ENCODE peak calls at places on chromosomes 5 and 9, in seven cellular contexts. U is mesenteric fat pad, C is cardiac muscle cell, E is ureter, H is epithelial cell of esophagus, Z is EH, R is A172. Y is an unnamed sample.

GRCh38 chr5:164475339-164475977 is 970.0 kb downstream of the MAT2B start:
- DNase-seq in U (no peak), C (peak; percentile 29), E (no peak), H (peak; percentile 40), Z (no peak), R (peak; percentile 36), Y (peak; percentile 10)

GRCh38 chr9:78763424-78763823 is 466.5 kb downstream of the PSAT1 start:
- DNase-seq in U (no peak), C (no peak), E (no peak), H (no peak), Z (no peak), R (no peak), Y (no peak)

GRCh38 chr9:128550770-128551651 is 1.4 kb upstream of the SPTAN1 start:
- DNase-seq in U (no peak), C (no peak), E (peak; percentile 48), H (no peak), Z (peak; percentile 77), R (peak; percentile 64), Y (peak; percentile 88)

GRCh38 chr9:22052376-22052945 is 43.4 kb upstream of the CDKN2B start:
- DNase-seq in U (no peak), C (no peak), E (no peak), H (peak; percentile 98), Z (peak; percentile 96), R (no peak), Y (peak; percentile 4)

GRCh38 chr9:100540327-100540726 is 37.6 kb upstream of the CAVIN4 start:
- DNase-seq in U (no peak), C (no peak), E (no peak), H (no peak), Z (no peak), R (no peak), Y (no peak)

GRCh38 chr9:109817146-109817845 is 37.3 kb downstream of the PALM2AKAP2 start:
- DNase-seq in U (no peak), C (no peak), E (no peak), H (peak; percentile 65), Z (peak; percentile 88), R (peak; percentile 91), Y (no peak)

GRCh38 chr9:106287108-106287631 is 575.8 kb upstream of the ZNF462 start:
- DNase-seq in U (no peak), C (no peak), E (no peak), H (peak; percentile 21), Z (no peak), R (peak; percentile 10), Y (no peak)

GRCh38 chr5:14066326-14066725 is 76.8 kb upstream of the TRIO start:
- DNase-seq in U (no peak), C (no peak), E (no peak), H (no peak), Z (no peak), R (no peak), Y (no peak)

GRCh38 chr5:149114403-149115312 is 26.6 kb upstream of the ABLIM3 start:
- DNase-seq in U (no peak), C (peak; percentile 85), E (peak; percentile 78), H (peak; percentile 89), Z (peak; percentile 85), R (peak; percentile 85), Y (peak; percentile 88)

GRCh38 chr5:32312194-32312681 is 501 bp downstream of the MTMR12 start:
- DNase-seq in U (peak; percentile 92), C (peak; percentile 77), E (peak; percentile 65), H (peak; percentile 57), Z (peak; percentile 74), R (peak; percentile 47), Y (peak; percentile 38)

GRCh38 chr9:126682928-126683697 is 69.4 kb downstream of the LMX1B start:
- DNase-seq in U (no peak), C (no peak), E (no peak), H (no peak), Z (no peak), R (no peak), Y (no peak)

GRCh38 chr5:167710444-167711025 is 580.9 kb upstream of the WWC1 start:
- DNase-seq in U (no peak), C (no peak), E (no peak), H (peak; percentile 69), Z (peak; percentile 68), R (no peak), Y (no peak)

GRCh38 chr5:435961-436640 is 6.9 kb upstream of the EXOC3 start:
- DNase-seq in U (peak; percentile 82), C (peak; percentile 25), E (no peak), H (peak; percentile 36), Z (peak; percentile 52), R (peak; percentile 25), Y (no peak)

GRCh38 chr9:134284273-134284672 is 42.0 kb upstream of the RXRA start:
- DNase-seq in U (no peak), C (no peak), E (no peak), H (no peak), Z (no peak), R (peak; percentile 6), Y (peak; percentile 8)

GRCh38 chr9:35603506-35603985 is 1.5 kb upstream of the TESK1 start:
- DNase-seq in U (no peak), C (no peak), E (peak; percentile 77), H (peak; percentile 61), Z (peak; percentile 88), R (no peak), Y (no peak)

GRCh38 chr5:116738270-116738947 is 163.8 kb upstream of the SEMA6A start:
- DNase-seq in U (no peak), C (no peak), E (no peak), H (no peak), Z (no peak), R (no peak), Y (peak; percentile 95)

GRCh38 chr9:129583308-129584038 is 37.4 kb downstream of the C9orf50 start:
- DNase-seq in U (no peak), C (no peak), E (no peak), H (no peak), Z (no peak), R (no peak), Y (no peak)

GRCh38 chr5:61625682-61626620 is 293.9 kb downstream of the ZSWIM6 start:
- DNase-seq in U (peak; percentile 92), C (peak; percentile 69), E (peak; percentile 84), H (peak; percentile 44), Z (peak; percentile 57), R (peak; percentile 11), Y (peak; percentile 52)

GRCh38 chr5:128081111-128081865 is 2.3 kb upstream of the SLC12A2 start:
- DNase-seq in U (no peak), C (no peak), E (no peak), H (peak; percentile 33), Z (peak; percentile 25), R (peak; percentile 16), Y (peak; percentile 62)

Y was measured in G401.